ENCODE peak calls at places on chromosomes 11 and 22, in ten cellular contexts. A, E, G, Q, X, Z, Y, M, C and W are unnamed samples.

GRCh38 chr11:35554491-35555237 is 29.2 kb upstream of the PAMR1 start:
- DNase-seq in A (no peak), E (peak), G (no peak), Q (no peak), X (peak), Z (no peak), Y (no peak), M (no peak), C (no peak), W (no peak)

GRCh38 chr11:61917357-61918109 is at the start of gene RAB3IL1:
- DNase-seq in A (no peak), E (peak), G (no peak), Q (peak), X (peak), Z (peak), Y (peak), M (no peak), C (peak), W (no peak)

GRCh38 chr22:27839261-27839660 is 37.7 kb upstream of the MN1 start:
- DNase-seq in A (no peak), E (no peak), G (no peak), Q (no peak), X (no peak), Z (no peak), Y (no peak), M (no peak), C (no peak), W (no peak)

GRCh38 chr11:25211635-25212251 is 714.9 kb downstream of the LUZP2 start:
- DNase-seq in A (no peak), E (no peak), G (no peak), Q (no peak), X (no peak), Z (no peak), Y (no peak), M (no peak), C (no peak), W (no peak)

GRCh38 chr11:18140145-18140544 is 7.8 kb downstream of the MRGPRX3 start:
- DNase-seq in A (no peak), E (no peak), G (no peak), Q (no peak), X (no peak), Z (no peak), Y (no peak), M (no peak), C (no peak), W (no peak)

GRCh38 chr11:67082071-67082791 is 25.6 kb downstream of the RHOD start:
- DNase-seq in A (no peak), E (peak), G (no peak), Q (no peak), X (no peak), Z (no peak), Y (no peak), M (no peak), C (no peak), W (no peak)

GRCh38 chr11:9838229-9838628 is 174.4 kb downstream of the SWAP70 start:
- DNase-seq in A (no peak), E (no peak), G (no peak), Q (no peak), X (peak), Z (no peak), Y (no peak), M (no peak), C (no peak), W (no peak)

GRCh38 chr22:36145881-36146280 is 14.7 kb downstream of the APOL3 start:
- DNase-seq in A (no peak), E (no peak), G (no peak), Q (peak), X (peak), Z (no peak), Y (no peak), M (no peak), C (no peak), W (no peak)

GRCh38 chr11:61028135-61028729 is 56.8 kb downstream of the CD6 start:
- DNase-seq in A (peak), E (no peak), G (no peak), Q (no peak), X (no peak), Z (peak), Y (no peak), M (no peak), C (no peak), W (peak)

GRCh38 chr22:17086750-17087149 is 1.9 kb downstream of the IL17RA start:
- DNase-seq in A (no peak), E (no peak), G (no peak), Q (no peak), X (no peak), Z (no peak), Y (no peak), M (no peak), C (no peak), W (no peak)

GRCh38 chr11:115164774-115165173 is 339.4 kb downstream of the CADM1 start:
- DNase-seq in A (no peak), E (peak), G (no peak), Q (no peak), X (no peak), Z (no peak), Y (no peak), M (peak), C (no peak), W (no peak)

GRCh38 chr11:66970808-66971442 is 4.2 kb upstream of the C11orf86 start:
- DNase-seq in A (no peak), E (no peak), G (no peak), Q (no peak), X (peak), Z (peak), Y (no peak), M (no peak), C (peak), W (no peak)

GRCh38 chr11:86116386-86116726 is 47.5 kb upstream of the PICALM start:
- DNase-seq in A (peak), E (no peak), G (peak), Q (no peak), X (peak), Z (peak), Y (no peak), M (no peak), C (peak), W (peak)

GRCh38 chr11:1390603-1391164 is 950 bp downstream of the BRSK2 start:
- DNase-seq in A (no peak), E (peak), G (no peak), Q (peak), X (peak), Z (no peak), Y (no peak), M (no peak), C (no peak), W (no peak)

GRCh38 chr11:63635762-63636465 is 21.7 kb upstream of the PLAAT3 start:
- DNase-seq in A (peak), E (peak), G (peak), Q (peak), X (peak), Z (peak), Y (no peak), M (peak), C (peak), W (peak)

GRCh38 chr22:23504522-23504921 is 75.6 kb downstream of the IGLL1 start:
- DNase-seq in A (no peak), E (no peak), G (no peak), Q (no peak), X (peak), Z (no peak), Y (no peak), M (no peak), C (no peak), W (no peak)

GRCh38 chr11:45176996-45177395 is 30.6 kb downstream of the PRDM11 start:
- DNase-seq in A (no peak), E (no peak), G (no peak), Q (peak), X (no peak), Z (no peak), Y (no peak), M (no peak), C (no peak), W (no peak)